ENCODE peak calls at places on chromosomes 3 and 15, in nine cellular contexts. N is activated gamma-delta T cell treated with Interleukin-2 at 50 U/mL for 16 hours, Q is stomach, H is 8988T, E is NCI-H748 treated with DMSO at 0.1 percent for 48 hours, L is GM10248, Z is body of pancreas, K is islet precursor cell, S is COR-L47. V is an unnamed sample.
A peak's percentile ranks its signal among the peaks of the same experiment; 100 is the strongest.

GRCh38 chr15:26713498-26713897 is 59.4 kb downstream of the GABRB3 start:
- DNase-seq in S (no peak), Z (no peak), Q (no peak), H (no peak), L (no peak), E (no peak), K (no peak), N (no peak), V (no peak)

GRCh38 chr3:195001961-195002861 is 268.7 kb downstream of the XXYLT1 start:
- DNase-seq in H (peak; percentile 83), Z (peak; percentile 50), E (peak; percentile 87), Q (peak; percentile 78), L (peak; percentile 74), S (peak; percentile 98), N (peak; percentile 19), K (peak; percentile 79), V (peak; percentile 58)

GRCh38 chr3:58617338-58617761 is 40.2 kb upstream of the FAM107A start:
- DNase-seq in Z (no peak), K (peak; percentile 74), L (no peak), E (no peak), N (no peak), S (no peak), H (no peak), Q (peak; percentile 31), V (no peak)

GRCh38 chr3:172228041-172228440 is 188.7 kb downstream of the FNDC3B start:
- DNase-seq in S (no peak), K (no peak), L (no peak), N (no peak), H (no peak), E (no peak), Z (no peak), Q (no peak), V (no peak)

GRCh38 chr3:170730071-170730812 is 139.8 kb downstream of the RPL22L1 start:
- DNase-seq in K (peak; percentile 64), H (no peak), S (no peak), N (no peak), Z (no peak), Q (no peak), L (no peak), E (no peak), V (no peak)

GRCh38 chr3:148727242-148727641 is 29.5 kb downstream of the AGTR1 start:
- DNase-seq in Q (no peak), Z (peak; percentile 68), N (no peak), E (peak; percentile 14), H (no peak), L (peak; percentile 16), S (peak; percentile 76), K (peak; percentile 75), V (no peak)

GRCh38 chr15:56215769-56216168 is 27.9 kb downstream of the RFX7 start:
- DNase-seq in H (no peak), K (no peak), E (no peak), S (no peak), L (no peak), N (no peak), Q (no peak), Z (no peak), V (no peak)

GRCh38 chr3:49199244-49199899 is 28.0 kb downstream of the KLHDC8B start:
- DNase-seq in N (no peak), E (no peak), Z (peak; percentile 57), K (peak; percentile 60), Q (peak; percentile 54), H (no peak), L (no peak), S (no peak), V (no peak)

GRCh38 chr15:57158589-57158988 is 217.7 kb upstream of the CGNL1 start:
- DNase-seq in E (no peak), S (peak; percentile 22), Q (no peak), Z (no peak), L (no peak), N (no peak), K (no peak), H (no peak), V (no peak)

GRCh38 chr3:196162679-196163078 is 48.5 kb downstream of the ZDHHC19 start:
- DNase-seq in Z (peak; percentile 36), K (no peak), N (no peak), S (no peak), H (no peak), L (no peak), E (no peak), Q (no peak), V (no peak)

GRCh38 chr3:55269096-55269495 is 218.0 kb downstream of the WNT5A start:
- DNase-seq in L (no peak), E (no peak), N (no peak), S (no peak), Z (no peak), K (no peak), H (no peak), Q (no peak), V (no peak)

GRCh38 chr3:8446845-8447244 is 54.8 kb upstream of the LMCD1 start:
- DNase-seq in S (no peak), E (no peak), Z (no peak), N (no peak), K (no peak), Q (no peak), L (no peak), H (no peak), V (no peak)

GRCh38 chr3:190566043-190566933 is 52.4 kb downstream of the IL1RAP start:
- DNase-seq in K (peak; percentile 97), Z (peak; percentile 72), S (no peak), N (no peak), E (no peak), H (peak; percentile 27), Q (peak; percentile 77), L (no peak), V (no peak)

GRCh38 chr3:22887664-22888291 is 315.3 kb upstream of the UBE2E2 start:
- DNase-seq in E (peak; percentile 23), L (no peak), H (no peak), S (peak; percentile 6), Q (no peak), N (no peak), Z (no peak), K (no peak), V (no peak)